ENCODE peak calls at places on chromosomes 13 and 19, in four cellular contexts. E is tibial artery, T is IMR-90, U is pancreas. Q is an unnamed sample.
A peak's percentile ranks its signal among the peaks of the same experiment; 100 is the strongest.

GRCh38 chr13:79365981-79366380 is 40.1 kb downstream of the RBM26 start:
- DNase-seq in E (no peak), T (no peak), U (no peak), Q (no peak)

GRCh38 chr13:72696590-72696989 is 30.8 kb downstream of the MZT1 start:
- DNase-seq in E (no peak), T (peak; percentile 10), U (no peak), Q (no peak)

GRCh38 chr19:530133-531008 is 1.2 kb upstream of the CDC34 start:
- DNase-seq in E (no peak), T (no peak), U (no peak), Q (peak; percentile 74)

GRCh38 chr19:13033244-13033643 is 38.0 kb downstream of the NFIX start:
- DNase-seq in E (no peak), T (no peak), U (no peak), Q (no peak)

GRCh38 chr13:73248711-73249580 is 190.1 kb downstream of the KLF5 start:
- DNase-seq in E (no peak), T (peak; percentile 63), U (peak; percentile 75), Q (peak; percentile 74)

GRCh38 chr13:102707465-102707864 is 12.6 kb upstream of the METTL21C start:
- DNase-seq in E (no peak), T (peak; percentile 94), U (no peak), Q (no peak)

GRCh38 chr19:2290441-2291184 is 8.6 kb upstream of the PEAK3 start:
- DNase-seq in E (no peak), T (no peak), U (no peak), Q (no peak)

GRCh38 chr13:110506859-110507566 is 54.5 kb downstream of the RAB20 start:
- DNase-seq in E (peak; percentile 60), T (peak; percentile 10), U (peak; percentile 91), Q (no peak)

GRCh38 chr13:88063741-88064140 is 392.6 kb downstream of the SLITRK5 start:
- DNase-seq in E (no peak), T (no peak), U (no peak), Q (no peak)

GRCh38 chr13:69660155-69660554 is 447.5 kb upstream of the ATXN8OS start:
- DNase-seq in E (no peak), T (no peak), U (no peak), Q (no peak)

GRCh38 chr13:113742000-113742441 is 17.0 kb upstream of the TMEM255B start:
- DNase-seq in E (peak; percentile 61), T (peak; percentile 50), U (peak; percentile 50), Q (peak; percentile 67)

GRCh38 chr19:33746159-33746558 is 50.5 kb upstream of the KCTD15 start:
- DNase-seq in E (no peak), T (no peak), U (no peak), Q (no peak)
- H3K36me3 ChIP-seq in E (no peaks in the 10 kb centered on the region), T (no peaks in the 10 kb centered on the region), U (no peaks in the 10 kb centered on the region), Q (no peaks in the 10 kb centered on the region)

GRCh38 chr13:41075034-41075433 is 13.7 kb downstream of the WBP4 start:
- DNase-seq in E (no peak), T (peak; percentile 49), U (no peak), Q (no peak)

GRCh38 chr13:41077475-41077874 is 16.2 kb downstream of the WBP4 start:
- DNase-seq in E (no peak), T (no peak), U (no peak), Q (no peak)

GRCh38 chr13:41074523-41074922 is 13.2 kb downstream of the WBP4 start:
- DNase-seq in E (no peak), T (no peak), U (no peak), Q (no peak)

GRCh38 chr13:41071775-41072174 is 10.5 kb downstream of the WBP4 start:
- DNase-seq in E (no peak), T (no peak), U (no peak), Q (no peak)

GRCh38 chr13:41075485-41075884 is 14.2 kb downstream of the WBP4 start:
- DNase-seq in E (no peak), T (no peak), U (no peak), Q (no peak)
- H3K36me3 ChIP-seq in E (peaks cover 83% of the 10 kb centered on the region), T (peaks cover 33% of the 10 kb centered on the region), U (peaks cover 5% of the 10 kb centered on the region), Q (peaks cover 73% of the 10 kb centered on the region)

GRCh38 chr19:5654931-5655330 is 25.4 kb downstream of the MICOS13 start:
- DNase-seq in E (no peak), T (no peak), U (no peak), Q (no peak)
- H3K36me3 ChIP-seq in E (peaks cover 97% of the 10 kb centered on the region), T (peaks cover 79% of the 10 kb centered on the region), U (peaks cover 78% of the 10 kb centered on the region), Q (peaks cover 100% of the 10 kb centered on the region)

DNA sequence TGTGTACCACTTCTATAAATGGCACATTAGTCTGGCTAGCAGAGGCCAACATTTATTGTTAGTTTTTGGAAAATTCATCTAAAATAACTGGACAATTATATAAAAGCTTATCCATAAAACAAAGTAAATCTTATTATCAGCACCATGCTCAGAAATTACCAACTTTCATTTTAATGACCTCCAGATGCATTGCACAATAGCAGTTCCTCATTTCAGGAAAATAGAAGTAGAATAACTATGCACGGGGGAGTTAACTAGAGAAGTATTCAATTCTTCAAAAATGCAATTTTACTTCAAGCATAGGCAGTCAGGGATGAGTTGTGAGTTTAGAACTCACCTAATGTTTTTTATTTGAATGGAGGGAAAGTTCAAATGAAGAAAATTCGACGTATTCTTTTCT is 1023.5 kb downstream of the PCDH17 start:
- DNase-seq in E (no peak), T (no peak), U (no peak), Q (no peak)
- H3K36me3 ChIP-seq in E (no peaks in the 10 kb centered on the region), T (no peaks in the 10 kb centered on the region), U (no peaks in the 10 kb centered on the region), Q (no peaks in the 10 kb centered on the region)

Q was measured in upper lobe of left lung.